ENCODE peak calls at places on chromosome 1, in seven cellular contexts. X is activated CD4-positive, alpha-beta T cell treated with anti-CD3 and anti-CD28 coated beads, Interleukin-2, amount 50 U/mL, for 1 hour; G is C1 segment of cervical spinal cord; B is stimulated activated CD8-positive, alpha-beta memory T cell treated with anti-CD3 and anti-CD28 coated beads, Interleukin-2, amount 100 ng/mL, for 1 hour; U is CMK; K is retina; P is nephron progenitor cell. W is an unnamed sample.

GRCh38 chr1:117671781-117672501 is 66.1 kb downstream of the TENT5C start:
- DNase-seq in X (no peak), G (peak), B (no peak), U (peak), K (peak), P (peak), W (no peak)

GRCh38 chr1:44134071-44134920 is 7.1 kb downstream of the KLF18 start:
- DNase-seq in X (no peak), G (no peak), B (no peak), U (no peak), K (no peak), P (no peak), W (no peak)

GRCh38 chr1:230261918-230262650 is 164.0 kb downstream of the PGBD5 start:
- DNase-seq in X (no peak), G (no peak), B (no peak), U (no peak), K (no peak), P (no peak), W (no peak)

GRCh38 chr1:82525378-82525777 is 724.6 kb downstream of the ADGRL2 start:
- DNase-seq in X (no peak), G (no peak), B (no peak), U (no peak), K (no peak), P (no peak), W (no peak)

GRCh38 chr1:114694540-114695310 is 621 bp downstream of the AMPD1 start:
- DNase-seq in X (no peak), G (no peak), B (no peak), U (no peak), K (no peak), P (no peak), W (no peak)

GRCh38 chr1:224163311-224163710 is 19.7 kb upstream of the DEGS1 start:
- DNase-seq in X (no peak), G (no peak), B (no peak), U (no peak), K (no peak), P (no peak), W (no peak)

GRCh38 chr1:119091618-119092017 is 48.8 kb downstream of the WARS2 start:
- DNase-seq in X (no peak), G (no peak), B (no peak), U (no peak), K (no peak), P (peak), W (no peak)

GRCh38 chr1:166975361-166976129 is at the start of gene ILDR2:
- DNase-seq in X (peak), G (peak), B (no peak), U (no peak), K (peak), P (peak), W (peak)

GRCh38 chr1:28983509-28984310 is 69.3 kb downstream of the EPB41 start:
- DNase-seq in X (no peak), G (no peak), B (no peak), U (no peak), K (no peak), P (peak), W (no peak)